ENCODE peak calls at places on chromosome 6, in seven cellular contexts. N is pancreas; F is T-cell; T is CD8-positive, alpha-beta memory T cell; K is A549; H is NCI-H2029; B is DMS 273 treated with DMSO at 0.1 percent for 48 hours. X is an unnamed sample.

GRCh38 chr6:1215023-1215422 is 96.9 kb upstream of the FOXQ1 start:
- DNase-seq in T (no peak), H (no peak), F (no peak), K (no peak), N (no peak), B (no peak), X (no peak)

GRCh38 chr6:32370510-32370909 is 1.2 kb downstream of the TSBP1 start:
- DNase-seq in H (no peak), T (no peak), N (no peak), F (no peak), K (no peak), B (no peak), X (no peak)

GRCh38 chr6:114055319-114055718 is 84.4 kb upstream of the HDAC2 start:
- DNase-seq in N (no peak), K (no peak), T (no peak), H (no peak), B (no peak), F (no peak), X (no peak)

GRCh38 chr6:30219244-30219643 is 6.0 kb upstream of the TRIM26 start:
- DNase-seq in N (no peak), H (peak), K (peak), T (no peak), F (peak), B (peak), X (peak)

GRCh38 chr6:106117579-106117978 is 31.4 kb downstream of the PRDM1 start:
- DNase-seq in K (no peak), T (peak), N (no peak), B (no peak), F (peak), H (no peak), X (no peak)

GRCh38 chr6:108559884-108560462 is 744 bp upstream of the FOXO3 start:
- DNase-seq in K (peak), H (peak), B (peak), T (no peak), N (no peak), F (no peak), X (peak)

GRCh38 chr6:70819715-70820114 is 137.1 kb downstream of the B3GAT2 start:
- DNase-seq in H (no peak), K (no peak), N (no peak), B (no peak), F (no peak), T (no peak), X (no peak)

GRCh38 chr6:290111-290932 is 2.0 kb upstream of the DUSP22 start:
- DNase-seq in K (no peak), F (no peak), T (no peak), N (peak), B (no peak), H (no peak), X (no peak)

GRCh38 chr6:56749632-56750151 is 107.0 kb upstream of the DST start:
- DNase-seq in N (no peak), B (no peak), H (no peak), T (no peak), F (no peak), K (no peak), X (peak)

GRCh38 chr6:26478100-26478984 is 20.6 kb downstream of the BTN2A1 start:
- DNase-seq in N (no peak), H (no peak), B (no peak), F (no peak), K (no peak), T (no peak), X (no peak)

GRCh38 chr6:114366899-114367298 is 24.1 kb upstream of the HS3ST5 start:
- DNase-seq in H (no peak), B (no peak), K (no peak), F (no peak), N (no peak), T (no peak), X (no peak)

GRCh38 chr6:164013480-164014208 is 599.1 kb downstream of the QKI start:
- DNase-seq in H (no peak), K (no peak), B (no peak), T (no peak), N (no peak), F (no peak), X (peak)

GRCh38 chr6:14165091-14165490 is 47.5 kb downstream of the CD83 start:
- DNase-seq in F (no peak), K (no peak), T (no peak), N (no peak), H (no peak), B (no peak), X (no peak)

GRCh38 chr6:80976336-80976735 is 776.1 kb downstream of the TENT5A start:
- DNase-seq in F (no peak), K (no peak), B (no peak), H (no peak), T (no peak), N (no peak), X (no peak)

GRCh38 chr6:43910638-43911353 is 140.8 kb downstream of the VEGFA start:
- DNase-seq in F (no peak), T (no peak), B (no peak), H (no peak), N (no peak), K (peak), X (no peak)

GRCh38 chr6:99334526-99335127 is 14.8 kb downstream of the FAXC start:
- DNase-seq in B (no peak), F (no peak), T (no peak), N (no peak), K (peak), H (peak), X (peak)

GRCh38 chr6:56671651-56672461 is 29.2 kb upstream of the DST start:
- DNase-seq in K (no peak), B (no peak), F (no peak), H (no peak), N (peak), T (no peak), X (no peak)

GRCh38 chr6:82331031-82331773 is 32.4 kb upstream of the TPBG start:
- DNase-seq in F (no peak), H (no peak), N (no peak), K (peak), B (no peak), T (no peak), X (peak)

GRCh38 chr6:26175428-26176181 is 88.4 kb downstream of the HFE start:
- DNase-seq in H (peak), B (no peak), F (peak), T (peak), K (peak), N (no peak), X (no peak)

GRCh38 chr6:116682334-116682712 is 1.3 kb downstream of the KPNA5 start:
- DNase-seq in H (peak), N (no peak), K (no peak), F (peak), T (peak), B (no peak), X (no peak)

GRCh38 chr6:111771629-111772028 is 101.6 kb downstream of the FYN start:
- DNase-seq in H (no peak), B (no peak), F (no peak), K (no peak), T (no peak), N (no peak), X (no peak)

GRCh38 chr6:159172066-159172465 is 2.9 kb downstream of the FNDC1 start:
- DNase-seq in H (no peak), F (no peak), K (no peak), T (no peak), B (no peak), N (no peak), X (no peak)

GRCh38 chr6:13014551-13015378 is 298.2 kb downstream of the PHACTR1 start:
- DNase-seq in F (no peak), N (peak), B (no peak), H (no peak), K (no peak), T (no peak), X (no peak)

GRCh38 chr6:139175389-139175788 is 40.5 kb downstream of the HECA start:
- DNase-seq in K (no peak), H (no peak), B (no peak), F (no peak), T (no peak), N (no peak), X (no peak)

GRCh38 chr6:18121580-18122127 is 823 bp downstream of the NHLRC1 start:
- DNase-seq in N (no peak), K (no peak), H (no peak), F (no peak), T (no peak), B (no peak), X (no peak)

GRCh38 chr6:77292564-77293546 is 170.4 kb downstream of the HTR1B start:
- DNase-seq in B (no peak), T (no peak), K (peak), F (no peak), N (no peak), H (no peak), X (peak)

GRCh38 chr6:30915591-30915946 is 1.5 kb downstream of the VARS2 start:
- DNase-seq in N (no peak), T (no peak), B (peak), H (peak), K (peak), F (no peak), X (no peak)

GRCh38 chr6:149429427-149430360 is 29.6 kb downstream of the SUMO4 start:
- DNase-seq in N (no peak), K (no peak), T (no peak), H (no peak), F (no peak), B (no peak), X (no peak)

GRCh38 chr6:158768396-158768795 is 50.8 kb downstream of the EZR start:
- DNase-seq in K (no peak), F (no peak), B (no peak), H (no peak), T (no peak), N (no peak), X (no peak)

GRCh38 chr6:118528129-118528528 is 20.0 kb upstream of the PLN start:
- DNase-seq in K (no peak), F (no peak), H (no peak), B (no peak), T (no peak), N (no peak), X (no peak)

GRCh38 chr6:150294713-150295112 is 74.1 kb upstream of the IYD start:
- DNase-seq in B (no peak), H (no peak), N (no peak), F (no peak), T (no peak), K (no peak), X (no peak)

GRCh38 chr6:25490018-25490865 is 161.8 kb upstream of the SCGN start:
- DNase-seq in T (peak), H (peak), N (peak), F (peak), B (peak), K (peak), X (peak)

GRCh38 chr6:84536914-84537638 is 227.3 kb downstream of the TBX18 start:
- DNase-seq in T (no peak), B (no peak), H (no peak), K (peak), N (no peak), F (no peak), X (no peak)

GRCh38 chr6:163296835-163297519 is 117.5 kb upstream of the QKI start:
- DNase-seq in T (no peak), F (no peak), K (no peak), B (no peak), N (no peak), H (no peak), X (no peak)

GRCh38 chr6:132482595-132482994 is 30.3 kb downstream of the STX7 start:
- DNase-seq in B (no peak), N (no peak), K (no peak), H (no peak), F (no peak), T (no peak), X (no peak)

GRCh38 chr6:18405477-18406293 is 18.5 kb downstream of the RNF144B start:
- DNase-seq in K (peak), B (no peak), T (no peak), H (no peak), N (no peak), F (no peak), X (peak)

X was measured in T1000.